ENCODE peak calls at places on chromosomes 13 and 19, in ten cellular contexts. One of them, this sample, is unnamed.

GRCh38 chr19:49469828-49470614 is 4.0 kb upstream of the FLT3LG start:
- DNase-seq in cardiac muscle cell: no peak
- DNase-seq in CD8-positive, alpha-beta T cell: peak
- DNase-seq in hepatocyte: no peak
- DNase-seq in colonic mucosa: no peak
- DNase-seq in HepG2: no peak
- DNase-seq in H9: peak
- DNase-seq in pancreas: no peak
- DNase-seq in iPS DF 6.9: no peak
- DNase-seq in uterus: no peak
- DNase-seq in this sample: peak

GRCh38 chr19:21848706-21849105 is 12.7 kb upstream of the ZNF43 start:
- DNase-seq in cardiac muscle cell: peak
- DNase-seq in iPS DF 6.9: no peak
- DNase-seq in hepatocyte: no peak
- DNase-seq in H9: no peak
- DNase-seq in uterus: no peak
- DNase-seq in CD8-positive, alpha-beta T cell: no peak
- DNase-seq in pancreas: no peak
- DNase-seq in HepG2: no peak
- DNase-seq in colonic mucosa: no peak
- DNase-seq in this sample: no peak

GRCh38 chr13:51885651-51886050 is 23.9 kb downstream of the CCDC70 start:
- DNase-seq in hepatocyte: no peak
- DNase-seq in pancreas: no peak
- DNase-seq in CD8-positive, alpha-beta T cell: no peak
- DNase-seq in iPS DF 6.9: no peak
- DNase-seq in HepG2: no peak
- DNase-seq in uterus: no peak
- DNase-seq in cardiac muscle cell: no peak
- DNase-seq in H9: no peak
- DNase-seq in colonic mucosa: peak
- DNase-seq in this sample: no peak

GRCh38 chr19:29475469-29475868 is 50.3 kb upstream of the VSTM2B start:
- DNase-seq in pancreas: no peak
- DNase-seq in uterus: no peak
- DNase-seq in CD8-positive, alpha-beta T cell: no peak
- DNase-seq in H9: no peak
- DNase-seq in colonic mucosa: no peak
- DNase-seq in cardiac muscle cell: no peak
- DNase-seq in hepatocyte: no peak
- DNase-seq in HepG2: no peak
- DNase-seq in iPS DF 6.9: no peak
- DNase-seq in this sample: no peak

GRCh38 chr13:113897966-113898365 is 34.1 kb upstream of the GAS6 start:
- DNase-seq in CD8-positive, alpha-beta T cell: no peak
- DNase-seq in HepG2: no peak
- DNase-seq in iPS DF 6.9: no peak
- DNase-seq in colonic mucosa: peak
- DNase-seq in cardiac muscle cell: no peak
- DNase-seq in hepatocyte: no peak
- DNase-seq in H9: no peak
- DNase-seq in pancreas: no peak
- DNase-seq in uterus: no peak
- DNase-seq in this sample: no peak

GRCh38 chr13:59677966-59678814 is 485.5 kb downstream of the DIAPH3 start:
- DNase-seq in uterus: no peak
- DNase-seq in HepG2: peak
- DNase-seq in colonic mucosa: no peak
- DNase-seq in CD8-positive, alpha-beta T cell: no peak
- DNase-seq in pancreas: peak
- DNase-seq in iPS DF 6.9: no peak
- DNase-seq in cardiac muscle cell: peak
- DNase-seq in hepatocyte: peak
- DNase-seq in H9: no peak
- DNase-seq in this sample: peak

GRCh38 chr19:35717665-35718344 is at the start of gene KMT2B:
- DNase-seq in uterus: no peak
- DNase-seq in cardiac muscle cell: peak
- DNase-seq in pancreas: no peak
- DNase-seq in hepatocyte: peak
- DNase-seq in H9: peak
- DNase-seq in colonic mucosa: no peak
- DNase-seq in CD8-positive, alpha-beta T cell: no peak
- DNase-seq in HepG2: no peak
- DNase-seq in iPS DF 6.9: no peak
- DNase-seq in this sample: no peak

GRCh38 chr19:15101479-15102082 is 5.6 kb upstream of the SYDE1 start:
- DNase-seq in HepG2: peak
- DNase-seq in pancreas: no peak
- DNase-seq in cardiac muscle cell: peak
- DNase-seq in H9: peak
- DNase-seq in iPS DF 6.9: peak
- DNase-seq in hepatocyte: peak
- DNase-seq in colonic mucosa: peak
- DNase-seq in uterus: no peak
- DNase-seq in CD8-positive, alpha-beta T cell: peak
- DNase-seq in this sample: peak

GRCh38 chr13:23866420-23867026 is 22.7 kb downstream of the MIPEP start:
- DNase-seq in CD8-positive, alpha-beta T cell: no peak
- DNase-seq in pancreas: no peak
- DNase-seq in HepG2: no peak
- DNase-seq in cardiac muscle cell: no peak
- DNase-seq in H9: no peak
- DNase-seq in uterus: no peak
- DNase-seq in colonic mucosa: no peak
- DNase-seq in hepatocyte: no peak
- DNase-seq in iPS DF 6.9: no peak
- DNase-seq in this sample: no peak

GRCh38 chr19:54692294-54692615 is 29.5 kb downstream of the LILRB4 start:
- DNase-seq in H9: no peak
- DNase-seq in hepatocyte: no peak
- DNase-seq in HepG2: no peak
- DNase-seq in uterus: no peak
- DNase-seq in pancreas: no peak
- DNase-seq in iPS DF 6.9: no peak
- DNase-seq in CD8-positive, alpha-beta T cell: no peak
- DNase-seq in colonic mucosa: no peak
- DNase-seq in cardiac muscle cell: no peak
- DNase-seq in this sample: no peak

GRCh38 chr19:39969266-39969665 is 1.7 kb upstream of the PSMC4 start:
- DNase-seq in pancreas: no peak
- DNase-seq in colonic mucosa: peak
- DNase-seq in HepG2: peak
- DNase-seq in CD8-positive, alpha-beta T cell: no peak
- DNase-seq in iPS DF 6.9: no peak
- DNase-seq in uterus: no peak
- DNase-seq in H9: no peak
- DNase-seq in cardiac muscle cell: no peak
- DNase-seq in hepatocyte: no peak
- DNase-seq in this sample: no peak

GRCh38 chr19:2329528-2329927 is 1.0 kb downstream of the SPPL2B start:
- DNase-seq in HepG2: no peak
- DNase-seq in cardiac muscle cell: no peak
- DNase-seq in uterus: no peak
- DNase-seq in pancreas: no peak
- DNase-seq in CD8-positive, alpha-beta T cell: no peak
- DNase-seq in H9: no peak
- DNase-seq in iPS DF 6.9: no peak
- DNase-seq in colonic mucosa: peak
- DNase-seq in hepatocyte: no peak
- DNase-seq in this sample: no peak

GRCh38 chr19:32829345-32829896 is 40.1 kb downstream of the SLC7A9 start:
- DNase-seq in uterus: no peak
- DNase-seq in colonic mucosa: no peak
- DNase-seq in CD8-positive, alpha-beta T cell: no peak
- DNase-seq in pancreas: no peak
- DNase-seq in H9: no peak
- DNase-seq in HepG2: no peak
- DNase-seq in iPS DF 6.9: no peak
- DNase-seq in cardiac muscle cell: no peak
- DNase-seq in hepatocyte: no peak
- DNase-seq in this sample: no peak

GRCh38 chr13:113740661-113741060 is 18.4 kb upstream of the TMEM255B start:
- DNase-seq in cardiac muscle cell: no peak
- DNase-seq in HepG2: no peak
- DNase-seq in CD8-positive, alpha-beta T cell: no peak
- DNase-seq in iPS DF 6.9: no peak
- DNase-seq in pancreas: no peak
- DNase-seq in colonic mucosa: no peak
- DNase-seq in H9: no peak
- DNase-seq in hepatocyte: no peak
- DNase-seq in uterus: no peak
- DNase-seq in this sample: no peak

GRCh38 chr13:112907286-112907685 is 61.7 kb upstream of the MCF2L start:
- DNase-seq in hepatocyte: no peak
- DNase-seq in H9: no peak
- DNase-seq in uterus: no peak
- DNase-seq in pancreas: no peak
- DNase-seq in colonic mucosa: no peak
- DNase-seq in iPS DF 6.9: no peak
- DNase-seq in CD8-positive, alpha-beta T cell: no peak
- DNase-seq in HepG2: no peak
- DNase-seq in cardiac muscle cell: no peak
- DNase-seq in this sample: no peak

GRCh38 chr19:53132231-53132991 is at the start of gene ZNF415:
- DNase-seq in H9: peak
- DNase-seq in hepatocyte: peak
- DNase-seq in CD8-positive, alpha-beta T cell: peak
- DNase-seq in HepG2: no peak
- DNase-seq in cardiac muscle cell: peak
- DNase-seq in pancreas: peak
- DNase-seq in colonic mucosa: peak
- DNase-seq in uterus: peak
- DNase-seq in iPS DF 6.9: peak
- DNase-seq in this sample: no peak

GRCh38 chr19:51431124-51431523 is 13.7 kb upstream of the SIGLEC10 start:
- DNase-seq in hepatocyte: no peak
- DNase-seq in cardiac muscle cell: no peak
- DNase-seq in uterus: no peak
- DNase-seq in H9: no peak
- DNase-seq in pancreas: no peak
- DNase-seq in colonic mucosa: no peak
- DNase-seq in HepG2: peak
- DNase-seq in CD8-positive, alpha-beta T cell: no peak
- DNase-seq in iPS DF 6.9: no peak
- DNase-seq in this sample: no peak
- H3K27ac ChIP-seq in hepatocyte: no peak
- H3K27ac ChIP-seq in cardiac muscle cell: no peak
- H3K27ac ChIP-seq in uterus: no peak
- H3K27ac ChIP-seq in H9: no peak
- H3K27ac ChIP-seq in pancreas: no peak
- H3K27ac ChIP-seq in colonic mucosa: no peak
- H3K27ac ChIP-seq in HepG2: no peak
- H3K27ac ChIP-seq in CD8-positive, alpha-beta T cell: no peak
- H3K27ac ChIP-seq in iPS DF 6.9: no peak
- H3K27ac ChIP-seq in this sample: no peak

DNA sequence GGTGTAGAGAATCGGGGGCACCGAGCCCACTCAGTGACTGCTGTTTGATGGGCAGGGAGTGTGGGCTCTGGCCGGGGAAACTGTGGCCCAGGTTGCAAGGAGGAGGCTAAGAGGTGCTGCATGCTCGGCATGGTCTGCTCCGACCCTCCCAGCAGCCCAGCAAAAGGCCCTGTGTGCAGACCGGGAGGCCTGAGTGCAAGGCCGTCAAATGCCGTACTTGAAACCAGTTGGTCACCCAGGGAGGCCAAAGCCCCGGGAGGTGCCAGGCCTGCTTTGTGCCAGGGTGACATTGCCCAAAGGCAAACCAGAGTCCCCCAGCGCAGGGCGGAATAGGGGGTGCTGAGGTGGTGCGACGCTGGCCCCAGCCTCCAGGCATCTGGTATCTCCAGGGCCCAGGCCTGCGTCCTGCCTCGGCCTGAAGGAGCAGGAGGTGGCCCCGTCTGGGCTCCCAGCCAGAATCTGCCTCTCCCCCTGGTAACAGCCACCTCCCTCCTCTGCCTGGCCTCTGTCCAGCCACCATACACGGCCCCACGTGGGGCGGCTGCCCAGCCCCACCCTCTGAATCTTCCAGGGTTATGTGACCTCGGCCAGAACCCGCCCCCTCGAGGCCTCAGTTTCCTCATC is 4.0 kb downstream of the PIK3R2 start:
- DNase-seq in H9: no peak
- DNase-seq in uterus: peak
- DNase-seq in colonic mucosa: peak
- DNase-seq in pancreas: peak
- DNase-seq in HepG2: peak
- DNase-seq in CD8-positive, alpha-beta T cell: no peak
- DNase-seq in iPS DF 6.9: no peak
- DNase-seq in cardiac muscle cell: peak
- DNase-seq in hepatocyte: peak
- DNase-seq in this sample: no peak
- H3K27ac ChIP-seq in H9: no peak
- H3K27ac ChIP-seq in uterus: peak
- H3K27ac ChIP-seq in colonic mucosa: peak
- H3K27ac ChIP-seq in pancreas: peak
- H3K27ac ChIP-seq in HepG2: peak
- H3K27ac ChIP-seq in CD8-positive, alpha-beta T cell: no peak
- H3K27ac ChIP-seq in iPS DF 6.9: no peak
- H3K27ac ChIP-seq in cardiac muscle cell: peak
- H3K27ac ChIP-seq in hepatocyte: peak
- H3K27ac ChIP-seq in this sample: no peak

DNA sequence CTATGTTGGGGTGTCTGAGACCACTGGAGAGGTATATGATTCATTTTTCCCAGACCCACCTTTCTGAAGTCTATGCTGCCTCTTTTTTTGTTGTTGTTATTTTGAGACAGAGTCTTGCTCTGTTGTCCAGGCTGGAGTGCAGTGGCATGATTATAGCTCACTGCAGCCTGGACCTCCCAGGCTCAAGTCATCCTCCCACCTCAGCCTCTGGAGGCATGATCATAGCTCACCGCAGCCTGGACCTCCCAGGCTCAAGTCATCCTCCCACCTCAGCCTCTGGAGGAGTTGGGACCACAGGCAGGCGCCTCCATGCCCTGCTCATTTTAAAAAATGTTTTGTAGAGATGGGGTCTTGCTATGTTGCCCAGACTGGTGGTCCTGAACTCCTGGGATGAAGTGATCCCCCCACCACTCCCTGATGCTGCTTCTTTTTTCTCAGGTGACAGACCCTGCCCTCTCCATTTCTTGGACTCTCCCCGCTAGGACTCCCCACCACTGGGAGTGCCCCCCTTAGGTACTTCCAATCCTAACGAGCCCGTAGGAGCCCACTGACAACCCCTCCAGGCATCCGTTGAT is 45.3 kb downstream of the ARHGEF18 start:
- DNase-seq in uterus: no peak
- DNase-seq in colonic mucosa: no peak
- DNase-seq in H9: no peak
- DNase-seq in hepatocyte: no peak
- DNase-seq in CD8-positive, alpha-beta T cell: no peak
- DNase-seq in HepG2: no peak
- DNase-seq in cardiac muscle cell: peak
- DNase-seq in iPS DF 6.9: no peak
- DNase-seq in pancreas: no peak
- DNase-seq in this sample: no peak
- H3K27ac ChIP-seq in uterus: peak
- H3K27ac ChIP-seq in colonic mucosa: no peak
- H3K27ac ChIP-seq in H9: no peak
- H3K27ac ChIP-seq in hepatocyte: no peak
- H3K27ac ChIP-seq in CD8-positive, alpha-beta T cell: no peak
- H3K27ac ChIP-seq in HepG2: no peak
- H3K27ac ChIP-seq in cardiac muscle cell: no peak
- H3K27ac ChIP-seq in iPS DF 6.9: no peak
- H3K27ac ChIP-seq in pancreas: no peak
- H3K27ac ChIP-seq in this sample: no peak

GRCh38 chr19:5028229-5028886 is 59.4 kb downstream of the KDM4B start:
- DNase-seq in CD8-positive, alpha-beta T cell: no peak
- DNase-seq in colonic mucosa: no peak
- DNase-seq in cardiac muscle cell: no peak
- DNase-seq in uterus: no peak
- DNase-seq in H9: no peak
- DNase-seq in pancreas: no peak
- DNase-seq in hepatocyte: no peak
- DNase-seq in HepG2: no peak
- DNase-seq in iPS DF 6.9: no peak
- DNase-seq in this sample: no peak
- H3K27ac ChIP-seq in CD8-positive, alpha-beta T cell: no peak
- H3K27ac ChIP-seq in colonic mucosa: no peak
- H3K27ac ChIP-seq in cardiac muscle cell: peak
- H3K27ac ChIP-seq in uterus: no peak
- H3K27ac ChIP-seq in H9: no peak
- H3K27ac ChIP-seq in pancreas: no peak
- H3K27ac ChIP-seq in hepatocyte: no peak
- H3K27ac ChIP-seq in HepG2: no peak
- H3K27ac ChIP-seq in iPS DF 6.9: no peak
- H3K27ac ChIP-seq in this sample: no peak